ENCODE peak calls at places on chromosomes 4 and X, in five cellular contexts. B is GM12865, N is K562, S is A549, X is fibroblast of pulmonary artery. I is an unnamed sample.

GRCh38 chr4:138670681-138671080 is 344.9 kb upstream of the NOCT start:
- DNase-seq in N (no peak), X (no peak), B (no peak), S (no peak), I (no peak)

GRCh38 chr4:88033309-88033708 is 25.9 kb downstream of the PKD2 start:
- DNase-seq in X (peak), N (peak), S (peak), B (peak), I (peak)

GRCh38 chr4:71538528-71538927 is 199.7 kb downstream of the SLC4A4 start:
- DNase-seq in S (no peak), X (no peak), N (no peak), B (no peak), I (no peak)

GRCh38 chrX:107709266-107709795 is 66.3 kb downstream of the TSC22D3 start:
- DNase-seq in S (no peak), N (no peak), X (no peak), B (no peak), I (no peak)

GRCh38 chr4:126799471-126799870 is 833.3 kb upstream of the INTU start:
- DNase-seq in X (no peak), S (no peak), N (no peak), B (no peak), I (peak)

GRCh38 chr4:172666711-172667368 is 501.8 kb upstream of the GALNT7 start:
- DNase-seq in B (peak), S (no peak), X (peak), N (no peak), I (no peak)

GRCh38 chrX:63657821-63658220 is 127.2 kb downstream of the ARHGEF9 start:
- DNase-seq in B (no peak), S (no peak), N (no peak), X (peak), I (peak)

GRCh38 chrX:18895157-18895952 is 88.6 kb downstream of the PHKA2 start:
- DNase-seq in N (no peak), S (no peak), B (no peak), X (peak), I (no peak)

GRCh38 chrX:39497717-39498265 is 600.0 kb downstream of the BCOR start:
- DNase-seq in B (no peak), X (no peak), N (no peak), S (no peak), I (no peak)

GRCh38 chr4:7705602-7706001 is 234.1 kb downstream of the AFAP1 start:
- DNase-seq in X (no peak), S (no peak), N (no peak), B (no peak), I (no peak)

GRCh38 chr4:7704625-7705024 is 235.0 kb downstream of the AFAP1 start:
- DNase-seq in B (no peak), S (no peak), N (no peak), X (no peak), I (no peak)

GRCh38 chr4:7704091-7704490 is 235.6 kb downstream of the AFAP1 start:
- DNase-seq in B (no peak), X (no peak), S (no peak), N (no peak), I (no peak)

GRCh38 chr4:7703669-7704068 is 236.0 kb downstream of the AFAP1 start:
- DNase-seq in X (no peak), B (peak), S (no peak), N (peak), I (no peak)

GRCh38 chr4:7705062-7705461 is 234.6 kb downstream of the AFAP1 start:
- DNase-seq in N (no peak), S (no peak), B (no peak), X (no peak), I (peak)
- TF ChIP-seq CTCF in N (no peak), S (no peak), B (no peak), X (no peak), I (no peak)

DNA sequence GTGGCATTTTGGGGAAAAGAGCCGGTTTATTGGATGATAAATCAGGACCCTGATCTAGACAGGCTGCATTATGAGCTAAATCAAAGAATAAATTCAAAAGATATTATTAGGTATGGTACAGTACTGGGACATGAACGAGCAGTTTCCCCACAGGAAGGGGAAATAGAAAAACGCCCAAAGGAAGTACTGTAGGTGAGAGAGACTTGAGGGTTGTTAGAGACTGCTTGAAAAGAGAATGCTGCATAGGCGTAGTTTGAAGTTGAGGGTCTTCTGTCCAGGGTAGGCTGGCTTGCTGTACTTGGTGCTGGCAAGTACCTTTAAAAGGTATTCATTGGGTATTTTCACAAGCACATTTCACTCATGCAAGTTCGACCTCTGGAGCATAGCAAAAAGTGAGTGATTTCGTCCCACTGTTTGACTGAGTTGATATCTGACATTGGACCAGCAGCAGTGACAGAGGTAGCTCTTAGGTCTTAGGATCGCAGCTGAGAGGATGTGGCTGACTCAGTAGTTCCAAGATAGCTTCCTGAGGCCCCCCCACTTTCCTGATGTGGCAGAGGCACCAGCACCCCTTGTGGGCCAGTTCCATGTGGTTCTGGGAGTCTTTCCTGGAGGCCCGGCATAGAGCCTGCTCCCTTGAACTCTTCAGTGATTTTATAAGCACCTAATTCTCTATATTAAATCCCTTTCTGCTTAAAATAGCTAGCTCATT is 64.3 kb downstream of the TMEM131L start:
- DNase-seq in B (peak), N (no peak), X (no peak), S (no peak), I (no peak)
- H3K4me3 ChIP-seq in B (peak), N (no peak), X (no peak), S (no peak), I (no peak)

DNA sequence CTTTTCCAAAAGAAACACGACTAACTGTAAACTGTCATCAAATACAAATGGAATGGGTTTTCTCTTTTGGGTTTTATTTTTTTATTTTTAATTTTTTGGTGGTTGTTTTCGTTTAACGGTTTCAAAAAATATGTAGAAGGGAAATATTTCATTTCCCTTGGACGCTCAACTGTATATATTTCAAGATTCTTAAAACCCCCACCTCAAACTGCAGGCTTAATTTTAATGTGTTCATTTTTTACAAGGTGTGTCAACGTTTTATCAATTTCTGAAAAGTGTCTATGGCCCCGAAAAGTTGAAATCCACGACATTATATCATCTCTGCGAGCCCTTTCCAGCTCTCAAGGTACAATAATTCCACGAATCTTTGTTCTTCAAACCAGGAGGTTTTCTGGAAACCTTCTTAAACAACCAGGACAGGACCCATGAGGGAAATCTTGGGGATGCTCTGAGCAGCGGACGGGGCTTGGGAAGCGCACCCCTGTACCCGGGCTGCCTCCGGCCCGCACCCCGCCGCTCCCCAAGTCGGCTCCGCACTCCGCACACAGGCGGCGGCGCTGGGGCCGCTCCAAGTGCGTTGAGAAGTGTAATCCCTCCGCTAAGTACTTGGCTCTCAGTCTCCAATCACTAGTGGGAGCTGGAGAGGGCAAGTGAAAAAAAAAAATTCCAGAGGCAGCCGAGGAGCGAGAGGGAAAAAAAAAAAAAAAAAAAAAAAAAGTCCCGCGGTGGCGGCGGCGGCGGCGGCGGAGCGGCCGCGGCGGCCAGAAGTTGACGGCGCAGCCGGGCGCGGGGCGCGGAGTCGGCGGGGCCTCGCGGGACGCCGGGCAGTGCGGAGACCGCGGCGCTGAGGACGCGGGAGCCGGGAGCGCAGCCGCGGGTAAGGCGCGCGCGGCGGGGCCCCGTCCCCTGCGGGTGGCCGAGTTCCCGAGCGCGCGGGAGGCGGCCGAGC is at the start of gene BMPR1B:
- DNase-seq in B (no peak), S (no peak), N (no peak), X (peak), I (peak)
- TF ChIP-seq CTCF in B (no peak), S (peak), N (no peak), X (no peak), I (peak)

GRCh38 chrX:154749856-154750255 is 1.0 kb downstream of the GAB3 start:
- DNase-seq in S (no peak), X (peak), B (no peak), N (no peak), I (no peak)
- H3K4me3 ChIP-seq in S (no peak), X (peak), B (peak), N (peak), I (peak)

DNA sequence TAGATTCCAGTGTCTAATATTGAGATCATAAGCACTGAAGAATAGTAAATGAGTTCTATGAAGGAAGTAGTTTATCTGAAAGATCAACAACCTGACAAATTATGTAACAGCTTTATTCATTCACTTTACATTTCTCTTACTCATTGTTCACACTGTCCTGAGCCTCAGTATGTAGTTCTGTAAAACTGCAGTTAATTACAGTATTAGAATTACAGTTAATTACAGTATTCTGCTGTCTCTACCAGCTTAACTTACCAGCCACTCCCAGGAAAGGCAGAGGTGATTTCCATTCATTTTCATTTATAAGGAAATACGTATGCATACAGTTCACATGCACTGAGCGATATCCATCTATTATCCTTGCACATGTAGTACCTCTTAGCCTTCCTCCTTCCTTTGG is 32.8 kb downstream of the NFKB1 start:
- DNase-seq in X (no peak), S (no peak), N (no peak), B (no peak), I (no peak)
- TF ChIP-seq CTCF in X (no peak), S (no peak), N (no peak), B (no peak), I (no peak)

GRCh38 chr4:112510191-112510467 is 5.9 kb downstream of the NEUROG2 start:
- DNase-seq in B (no peak), S (no peak), N (no peak), X (no peak), I (no peak)
- H3K4me3 ChIP-seq in B (peak), S (peak), N (no peak), X (no peak), I (no peak)

DNA sequence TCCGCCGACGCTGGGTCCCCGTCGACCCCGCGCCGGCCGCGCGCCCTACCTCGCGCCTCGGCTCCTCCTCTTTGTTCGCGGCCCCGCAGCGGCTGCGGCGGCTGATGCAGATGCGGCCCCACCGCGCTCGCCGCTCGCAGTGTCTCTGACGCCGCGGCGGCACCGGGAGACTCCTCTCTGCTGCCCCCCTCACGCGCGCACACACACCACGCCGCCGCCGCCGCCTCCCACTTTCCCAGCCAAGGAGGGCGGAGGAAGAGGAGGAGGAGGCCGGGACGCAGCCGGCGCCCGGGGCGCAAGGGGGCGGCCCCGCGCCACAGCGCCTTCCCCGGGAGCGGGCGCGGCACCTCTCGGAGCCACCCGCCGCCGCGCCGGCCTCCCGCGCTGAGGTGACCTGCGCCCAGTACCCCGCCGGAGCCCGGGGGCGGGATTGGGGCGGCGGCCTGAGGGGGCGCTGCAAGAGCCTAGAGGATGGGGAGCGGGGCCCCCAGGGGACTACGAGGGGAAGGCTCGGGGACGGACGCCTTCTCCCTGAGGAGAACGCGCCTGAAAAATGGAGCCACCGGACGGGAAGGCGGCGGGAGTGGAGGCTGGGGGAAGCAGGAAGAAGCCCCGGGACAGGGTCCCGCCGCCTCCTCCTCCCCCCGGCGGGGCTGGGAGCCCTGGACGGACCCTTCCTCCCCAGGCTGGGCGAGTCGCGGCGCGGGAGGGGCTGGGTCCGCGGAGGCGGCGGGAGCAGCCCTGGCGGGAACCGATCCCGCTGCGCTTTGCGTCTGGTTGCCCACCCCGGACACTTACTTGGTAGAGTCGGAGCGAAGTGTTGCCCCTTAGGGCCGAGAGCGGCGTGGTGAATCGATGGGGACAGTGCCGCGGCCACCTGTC is at the start of gene SH3RF1:
- DNase-seq in X (peak), S (peak), B (peak), N (peak), I (peak)
- TF ChIP-seq CTCF in X (no peak), S (peak), B (peak), N (peak), I (peak)

GRCh38 chr4:184817494-184818215 is 8.1 kb downstream of the ACSL1 start:
- DNase-seq in S (no peak), N (no peak), X (no peak), B (peak), I (no peak)

GRCh38 chr4:184814686-184815045 is 11.1 kb downstream of the ACSL1 start:
- DNase-seq in S (no peak), N (no peak), B (peak), X (no peak), I (no peak)

GRCh38 chr4:184812651-184813181 is 13.1 kb downstream of the ACSL1 start:
- DNase-seq in S (no peak), X (peak), B (no peak), N (no peak), I (peak)

GRCh38 chr4:184816962-184817361 is 8.8 kb downstream of the ACSL1 start:
- DNase-seq in X (no peak), S (no peak), B (peak), N (no peak), I (no peak)

DNA sequence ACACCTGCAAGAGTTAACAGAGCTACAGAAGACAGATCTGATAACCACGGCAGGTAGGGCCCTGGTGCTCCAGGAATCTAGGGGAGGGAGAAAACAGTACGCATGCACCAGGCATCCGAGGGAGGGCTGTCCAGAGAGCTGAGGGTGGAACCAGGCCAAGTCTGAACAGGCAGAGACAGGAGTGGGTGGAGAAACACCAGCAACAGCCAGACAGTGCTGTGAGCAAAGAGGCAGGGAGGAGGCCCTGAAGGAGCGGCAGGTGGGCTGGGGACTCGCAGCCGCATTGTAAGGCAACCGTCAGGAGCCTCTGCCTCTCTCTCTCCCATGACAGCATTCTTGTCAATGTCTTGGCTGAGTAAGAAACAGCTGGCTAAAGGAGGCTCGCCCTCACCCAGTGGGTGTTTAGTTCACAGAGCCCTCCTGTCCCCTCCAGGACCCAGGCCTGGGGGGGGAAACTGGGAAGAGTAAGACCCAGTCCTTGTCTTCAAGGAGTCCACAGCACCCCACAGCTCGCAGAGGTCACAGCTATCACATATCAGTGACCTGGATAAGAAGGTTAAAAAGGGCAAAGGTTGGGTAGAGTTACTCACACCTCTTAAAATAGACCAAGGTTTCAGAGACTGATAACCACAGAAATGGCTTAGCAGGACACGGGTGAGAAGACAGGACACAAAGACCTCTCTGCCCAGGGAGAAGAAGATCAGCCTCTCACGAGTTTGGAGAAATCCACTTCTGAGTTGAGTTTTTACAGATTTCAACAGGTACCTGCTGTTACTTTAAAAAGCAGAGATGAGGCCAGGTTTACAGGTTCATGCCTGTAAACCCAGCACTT is 10.5 kb downstream of the ACSL1 start:
- DNase-seq in X (peak), B (peak), N (peak), S (peak), I (peak)
- H3K4me3 ChIP-seq in X (no peak), B (peak), N (no peak), S (no peak), I (no peak)

GRCh38 chr4:2071252-2071911 is 12.3 kb downstream of the NAT8L start:
- DNase-seq in X (no peak), B (no peak), N (no peak), S (no peak), I (no peak)
- TF ChIP-seq CTCF in X (no peak), B (no peak), N (no peak), S (no peak), I (no peak)

GRCh38 chrX:15849555-15849954 is 5.1 kb downstream of the AP1S2 start:
- DNase-seq in B (no peak), X (peak), S (peak), N (peak), I (no peak)
- H3K4me3 ChIP-seq in B (no peak), X (no peak), S (no peak), N (no peak), I (no peak)